ENCODE peak calls at places on chromosome 11, in nine cellular contexts. Z is colonic mucosa, P is neural progenitor cell, T is fibroblast of mammary gland, E is IMR-90, S is sigmoid colon, V is cardiac muscle cell, A is endothelial cell of umbilical vein, D is AG09309. F is an unnamed sample.

GRCh38 chr11:116925050-116925449 is 87.6 kb upstream of the APOA1 start:
- DNase-seq in Z (no peak), P (peak; percentile 55), T (no peak), E (no peak), S (no peak), V (no peak), A (no peak), D (no peak), F (no peak)

GRCh38 chr11:15565846-15566245 is 451.1 kb downstream of the INSC start:
- DNase-seq in Z (no peak), P (peak; percentile 17), T (no peak), E (no peak), S (no peak), V (no peak), A (no peak), D (no peak), F (no peak)

GRCh38 chr11:48095779-48096470 is 115.6 kb downstream of the PTPRJ start:
- DNase-seq in Z (no peak), P (no peak), T (peak; percentile 30), E (no peak), S (no peak), V (peak; percentile 28), A (no peak), D (no peak), F (peak; percentile 13)

GRCh38 chr11:122850076-122850631 is 11.9 kb downstream of the CRTAM start:
- DNase-seq in Z (no peak), P (no peak), T (peak; percentile 67), E (peak; percentile 57), S (no peak), V (peak; percentile 51), A (no peak), D (peak; percentile 10), F (peak; percentile 42)

GRCh38 chr11:96486890-96487633 is 97.2 kb downstream of the JRKL start:
- DNase-seq in Z (peak; percentile 73), P (peak; percentile 20), T (no peak), E (peak; percentile 25), S (no peak), V (peak; percentile 30), A (no peak), D (no peak), F (peak; percentile 27)

GRCh38 chr11:122598971-122599370 is 56.6 kb upstream of the UBASH3B start:
- DNase-seq in Z (no peak), P (no peak), T (peak; percentile 24), E (no peak), S (no peak), V (no peak), A (no peak), D (no peak), F (no peak)

GRCh38 chr11:131744847-131745246 is 374.4 kb downstream of the NTM start:
- DNase-seq in Z (no peak), P (no peak), T (peak; percentile 80), E (peak; percentile 97), S (no peak), V (no peak), A (peak; percentile 71), D (no peak), F (peak; percentile 35)

GRCh38 chr11:62922653-62923371 is 1.6 kb upstream of the CHRM1 start:
- DNase-seq in Z (no peak), P (peak; percentile 40), T (peak; percentile 30), E (no peak), S (no peak), V (peak; percentile 30), A (no peak), D (no peak), F (no peak)

GRCh38 chr11:6968816-6969215 is 42.6 kb downstream of the ZNF215 start:
- DNase-seq in Z (no peak), P (no peak), T (peak; percentile 85), E (peak; percentile 82), S (no peak), V (peak; percentile 23), A (no peak), D (peak; percentile 67), F (peak; percentile 69)
- TF ChIP-seq CTCF in Z (no peak), P (no peak), T (no peak), E (no peak), S (no peak), V (no peak), A (no peak), D (no peak), F (no peak)

DNA sequence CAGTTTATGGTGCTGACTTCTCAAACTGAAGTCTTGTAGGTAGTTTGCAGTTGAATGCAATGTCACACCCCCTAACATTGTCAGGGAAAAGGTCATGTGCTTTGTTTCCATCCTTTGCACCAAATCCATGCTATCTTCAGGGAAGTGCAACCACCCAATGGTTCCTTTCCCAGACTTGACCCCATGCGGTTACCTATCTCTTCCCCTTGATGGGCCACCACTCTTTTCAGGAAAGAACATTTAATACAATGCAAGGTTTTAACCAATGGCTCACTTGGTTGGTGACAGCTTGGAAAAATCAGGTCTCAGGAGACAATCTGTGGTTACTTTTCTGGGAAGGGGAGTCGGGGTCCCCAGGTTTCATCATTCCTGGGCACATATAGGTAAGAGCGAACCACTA is 2.1 kb downstream of the ABTB2 start:
- DNase-seq in Z (no peak), P (no peak), T (no peak), E (no peak), S (no peak), V (no peak), A (no peak), D (no peak), F (no peak)
- H3K4me3 ChIP-seq in Z (peak overlapping the region; percentile 75), P (no peak overlapping the region), T (peak overlapping the region; percentile 58), E (no peak overlapping the region), S (no peak overlapping the region), V (peak overlapping the region; percentile 84), A (no peak overlapping the region), D (no peak overlapping the region), F (peak overlapping the region; percentile 66)

DNA sequence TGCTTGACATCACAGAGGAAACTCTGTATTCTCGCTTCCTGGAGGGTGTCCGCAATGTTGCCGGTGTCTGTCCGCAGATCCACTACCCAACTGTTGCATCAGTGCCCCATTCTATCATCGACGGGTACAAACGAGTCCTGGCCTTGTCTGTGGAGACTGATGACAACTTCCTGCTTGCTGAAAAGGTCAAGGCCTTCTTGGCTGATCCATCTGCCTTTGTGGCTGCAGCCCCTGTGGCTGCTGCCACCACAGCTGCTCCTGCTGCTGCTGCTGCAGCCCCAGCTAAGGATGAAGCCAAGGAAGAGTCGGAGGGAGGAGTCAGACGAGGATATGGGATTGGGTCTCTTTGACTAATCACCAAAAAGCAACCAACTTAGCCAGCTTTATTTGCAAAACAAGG is 42.9 kb upstream of the DAGLA start:
- DNase-seq in Z (no peak), P (no peak), T (no peak), E (no peak), S (no peak), V (no peak), A (no peak), D (no peak), F (no peak)
- TF ChIP-seq CTCF in Z (no peak), P (no peak), T (no peak), E (no peak), S (no peak), V (no peak), A (no peak), D (no peak), F (no peak)

GRCh38 chr11:67371549-67372231 is 1.7 kb downstream of the CLCF1 start:
- DNase-seq in Z (peak; percentile 57), P (peak; percentile 64), T (peak; percentile 61), E (peak; percentile 52), S (peak; percentile 78), V (peak; percentile 61), A (no peak), D (no peak), F (peak; percentile 69)
- H3K4me3 ChIP-seq in Z (peak overlapping the region; percentile 75), P (peak overlapping the region; percentile 88), T (peak overlapping the region; percentile 52), E (peak overlapping the region; percentile 52), S (peak overlapping the region; percentile 55), V (peak overlapping the region; percentile 39), A (no peak overlapping the region), D (peak overlapping the region; percentile 85), F (peak overlapping the region; percentile 58)

GRCh38 chr11:69385466-69385820 is 91.5 kb downstream of the MYEOV start:
- DNase-seq in Z (no peak), P (no peak), T (no peak), E (no peak), S (peak; percentile 52), V (no peak), A (no peak), D (no peak), F (no peak)

GRCh38 chr11:69382131-69383128 is 88.5 kb downstream of the MYEOV start:
- DNase-seq in Z (no peak), P (no peak), T (peak; percentile 46), E (no peak), S (peak; percentile 68), V (peak; percentile 43), A (no peak), D (no peak), F (peak; percentile 35)

GRCh38 chr11:69384548-69385465 is 90.9 kb downstream of the MYEOV start:
- DNase-seq in Z (no peak), P (no peak), T (no peak), E (no peak), S (no peak), V (no peak), A (no peak), D (no peak), F (no peak)

GRCh38 chr11:69383372-69383771 is 89.4 kb downstream of the MYEOV start:
- DNase-seq in Z (no peak), P (no peak), T (no peak), E (no peak), S (no peak), V (no peak), A (no peak), D (no peak), F (no peak)

GRCh38 chr11:69383946-69384547 is 90.1 kb downstream of the MYEOV start:
- DNase-seq in Z (no peak), P (no peak), T (no peak), E (no peak), S (no peak), V (no peak), A (no peak), D (no peak), F (no peak)
- TF ChIP-seq CTCF in Z (no peak), P (no peak), T (no peak), E (no peak), S (no peak), V (no peak), A (no peak), D (no peak), F (no peak)